ENCODE peak calls at places on chromosomes 12 and 14, in five cellular contexts. One of them, this sample, is unnamed. For H3K36me3, the result is how much of the 10 kb centered on the place peaks cover.

GRCh38 chr12:22494319-22494718 is 50.0 kb downstream of the C2CD5 start:
- DNase-seq in MM.1S: no peak
- DNase-seq in pancreas: no peak
- DNase-seq in heart right ventricle: no peak
- DNase-seq in endodermal cell: no peak
- DNase-seq in this sample: no peak

GRCh38 chr14:22538671-22539228 is 50.3 kb downstream of the DAD1 start:
- DNase-seq in endodermal cell: no peak
- DNase-seq in pancreas: no peak
- DNase-seq in heart right ventricle: no peak
- DNase-seq in MM.1S: no peak
- DNase-seq in this sample: no peak

GRCh38 chr12:52819731-52820510 is 6.0 kb upstream of the KRT4 start:
- DNase-seq in pancreas: no peak
- DNase-seq in MM.1S: no peak
- DNase-seq in endodermal cell: no peak
- DNase-seq in heart right ventricle: no peak
- DNase-seq in this sample: no peak

GRCh38 chr14:99809376-99809775 is 16.2 kb downstream of the EML1 start:
- DNase-seq in heart right ventricle: peak
- DNase-seq in endodermal cell: no peak
- DNase-seq in MM.1S: no peak
- DNase-seq in pancreas: no peak
- DNase-seq in this sample: peak

GRCh38 chr12:78778339-78778738 is 86.2 kb upstream of the SYT1 start:
- DNase-seq in MM.1S: no peak
- DNase-seq in heart right ventricle: no peak
- DNase-seq in pancreas: no peak
- DNase-seq in endodermal cell: no peak
- DNase-seq in this sample: no peak

GRCh38 chr12:93911436-93911835 is 234.3 kb downstream of the CRADD start:
- DNase-seq in MM.1S: no peak
- DNase-seq in pancreas: no peak
- DNase-seq in endodermal cell: no peak
- DNase-seq in heart right ventricle: no peak
- DNase-seq in this sample: no peak

GRCh38 chr12:90449611-90450010 is 505.4 kb downstream of the CCER1 start:
- DNase-seq in MM.1S: no peak
- DNase-seq in heart right ventricle: no peak
- DNase-seq in endodermal cell: no peak
- DNase-seq in pancreas: no peak
- DNase-seq in this sample: no peak

GRCh38 chr12:78651755-78652154 is 212.8 kb upstream of the SYT1 start:
- DNase-seq in MM.1S: no peak
- DNase-seq in heart right ventricle: no peak
- DNase-seq in pancreas: no peak
- DNase-seq in endodermal cell: peak
- DNase-seq in this sample: no peak

GRCh38 chr12:116797885-116798284 is 59.8 kb downstream of the RNFT2 start:
- DNase-seq in MM.1S: no peak
- DNase-seq in pancreas: no peak
- DNase-seq in heart right ventricle: no peak
- DNase-seq in endodermal cell: no peak
- DNase-seq in this sample: no peak

GRCh38 chr12:63826002-63826585 is 18.4 kb upstream of the SRGAP1 start:
- DNase-seq in pancreas: no peak
- DNase-seq in heart right ventricle: no peak
- DNase-seq in endodermal cell: no peak
- DNase-seq in MM.1S: peak
- DNase-seq in this sample: no peak

GRCh38 chr12:101671157-101671791 is 26.2 kb upstream of the CHPT1 start:
- DNase-seq in heart right ventricle: no peak
- DNase-seq in endodermal cell: no peak
- DNase-seq in MM.1S: peak
- DNase-seq in pancreas: peak
- DNase-seq in this sample: peak

DNA sequence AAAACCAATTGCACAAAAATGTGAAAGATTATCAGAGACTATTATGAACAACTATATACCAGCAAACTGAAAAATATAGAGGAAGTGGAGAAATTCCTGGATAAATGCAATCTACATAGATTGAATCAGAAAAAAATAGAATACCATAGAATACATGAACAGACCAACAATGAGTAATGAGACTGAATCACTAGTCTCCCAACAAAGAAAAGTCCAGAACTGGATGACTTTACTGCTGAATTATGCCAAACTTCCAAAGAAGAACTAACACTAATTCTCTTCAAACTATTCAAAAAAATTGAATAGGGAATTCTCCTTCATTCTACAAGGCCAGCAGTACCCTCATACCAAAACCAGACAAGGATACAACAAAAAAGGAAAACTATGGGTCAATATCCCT is 60.6 kb downstream of the GUCY2C start:
- DNase-seq in MM.1S: no peak
- DNase-seq in heart right ventricle: no peak
- DNase-seq in endodermal cell: no peak
- DNase-seq in pancreas: no peak
- DNase-seq in this sample: no peak
- H3K27ac ChIP-seq in MM.1S: no peak
- H3K27ac ChIP-seq in heart right ventricle: no peak
- H3K27ac ChIP-seq in endodermal cell: no peak
- H3K27ac ChIP-seq in pancreas: no peak
- H3K27ac ChIP-seq in this sample: no peak

GRCh38 chr14:50825307-50825706 is 5.7 kb downstream of the NIN start:
- DNase-seq in MM.1S: no peak
- DNase-seq in pancreas: no peak
- DNase-seq in endodermal cell: no peak
- DNase-seq in heart right ventricle: no peak
- DNase-seq in this sample: no peak
- H3K36me3 ChIP-seq in MM.1S: under half
- H3K36me3 ChIP-seq in pancreas: under half
- H3K36me3 ChIP-seq in endodermal cell: under half
- H3K36me3 ChIP-seq in heart right ventricle: under half
- H3K36me3 ChIP-seq in this sample: under half

GRCh38 chr12:55933158-55933798 is 2.3 kb downstream of the DGKA start:
- DNase-seq in MM.1S: no peak
- DNase-seq in pancreas: no peak
- DNase-seq in endodermal cell: no peak
- DNase-seq in heart right ventricle: no peak
- DNase-seq in this sample: no peak
- H3K27ac ChIP-seq in MM.1S: no peak
- H3K27ac ChIP-seq in pancreas: no peak
- H3K27ac ChIP-seq in endodermal cell: no peak
- H3K27ac ChIP-seq in heart right ventricle: no peak
- H3K27ac ChIP-seq in this sample: no peak

GRCh38 chr14:74669846-74670245 is 43.0 kb downstream of the AREL1 start:
- DNase-seq in endodermal cell: no peak
- DNase-seq in MM.1S: no peak
- DNase-seq in heart right ventricle: no peak
- DNase-seq in pancreas: no peak
- DNase-seq in this sample: no peak
- H3K36me3 ChIP-seq in endodermal cell: half or more
- H3K36me3 ChIP-seq in MM.1S: under half
- H3K36me3 ChIP-seq in heart right ventricle: under half
- H3K36me3 ChIP-seq in pancreas: under half
- H3K36me3 ChIP-seq in this sample: under half

GRCh38 chr14:51448831-51449665 is 202.7 kb upstream of the FRMD6 start:
- DNase-seq in MM.1S: no peak
- DNase-seq in pancreas: peak
- DNase-seq in heart right ventricle: no peak
- DNase-seq in endodermal cell: no peak
- DNase-seq in this sample: no peak
- H3K27ac ChIP-seq in MM.1S: no peak
- H3K27ac ChIP-seq in pancreas: peak
- H3K27ac ChIP-seq in heart right ventricle: no peak
- H3K27ac ChIP-seq in endodermal cell: no peak
- H3K27ac ChIP-seq in this sample: no peak

GRCh38 chr12:132006056-132006680 is 56.4 kb downstream of the EP400 start:
- DNase-seq in endodermal cell: no peak
- DNase-seq in pancreas: no peak
- DNase-seq in heart right ventricle: no peak
- DNase-seq in MM.1S: no peak
- DNase-seq in this sample: no peak
- H3K36me3 ChIP-seq in endodermal cell: half or more
- H3K36me3 ChIP-seq in pancreas: under half
- H3K36me3 ChIP-seq in heart right ventricle: under half
- H3K36me3 ChIP-seq in MM.1S: under half
- H3K36me3 ChIP-seq in this sample: under half

GRCh38 chr14:29892327-29892726 is 35.3 kb downstream of the PRKD1 start:
- DNase-seq in endodermal cell: no peak
- DNase-seq in MM.1S: no peak
- DNase-seq in pancreas: no peak
- DNase-seq in heart right ventricle: no peak
- DNase-seq in this sample: no peak
- H3K27ac ChIP-seq in endodermal cell: no peak
- H3K27ac ChIP-seq in MM.1S: no peak
- H3K27ac ChIP-seq in pancreas: no peak
- H3K27ac ChIP-seq in heart right ventricle: no peak
- H3K27ac ChIP-seq in this sample: no peak

GRCh38 chr12:128794661-128795529 is 28.9 kb downstream of the SLC15A4 start:
- DNase-seq in MM.1S: no peak
- DNase-seq in endodermal cell: no peak
- DNase-seq in pancreas: no peak
- DNase-seq in heart right ventricle: no peak
- DNase-seq in this sample: no peak
- H3K36me3 ChIP-seq in MM.1S: under half
- H3K36me3 ChIP-seq in endodermal cell: half or more
- H3K36me3 ChIP-seq in pancreas: half or more
- H3K36me3 ChIP-seq in heart right ventricle: under half
- H3K36me3 ChIP-seq in this sample: under half

GRCh38 chr12:110269622-110270124 is 11.4 kb upstream of the ATP2A2 start:
- DNase-seq in pancreas: no peak
- DNase-seq in heart right ventricle: no peak
- DNase-seq in endodermal cell: peak
- DNase-seq in MM.1S: no peak
- DNase-seq in this sample: no peak
- H3K27ac ChIP-seq in pancreas: no peak
- H3K27ac ChIP-seq in heart right ventricle: peak
- H3K27ac ChIP-seq in endodermal cell: no peak
- H3K27ac ChIP-seq in MM.1S: no peak
- H3K27ac ChIP-seq in this sample: peak